ENCODE peak calls at places on chromosomes 11 and 22, in eight cellular contexts. S is fibroblast of lung, T is IMR-90, Y is esophagus squamous epithelium, E is PC-9, O is A673, J is mucosa of descending colon, W is DND-41. Q is an unnamed sample. For H3K36me3, the result is how much of the 10 kb centered on the place peaks cover.

GRCh38 chr11:35662061-35662648 is 420 bp upstream of the TRIM44 start:
- DNase-seq in S (no peak), J (no peak), W (no peak), O (no peak), E (peak), Y (no peak), T (no peak), Q (peak)

GRCh38 chr11:129960216-129961214 is 42.1 kb downstream of the PRDM10 start:
- DNase-seq in O (no peak), S (peak), E (no peak), Y (no peak), W (no peak), T (peak), J (no peak), Q (no peak)

GRCh38 chr11:46603704-46604308 is 10.0 kb upstream of the AMBRA1 start:
- DNase-seq in S (no peak), J (no peak), Y (no peak), O (no peak), T (no peak), W (no peak), E (no peak), Q (no peak)

GRCh38 chr11:45082744-45083543 is 63.5 kb upstream of the PRDM11 start:
- DNase-seq in W (no peak), Y (no peak), O (no peak), E (no peak), S (no peak), J (no peak), T (no peak), Q (no peak)

GRCh38 chr11:128894685-128895084 is 3.5 kb downstream of the KCNJ5 start:
- DNase-seq in S (no peak), Y (no peak), W (no peak), O (no peak), E (no peak), J (peak), T (no peak), Q (no peak)

GRCh38 chr22:36541831-36542391 is 12.9 kb upstream of the EIF3D start:
- DNase-seq in T (peak), Y (no peak), W (no peak), S (peak), O (no peak), E (peak), J (no peak), Q (peak)

GRCh38 chr11:5364214-5364613 is 12.9 kb downstream of the OR51B6 start:
- DNase-seq in T (peak), E (no peak), W (no peak), Y (no peak), J (no peak), S (peak), O (no peak), Q (no peak)

GRCh38 chr11:113481226-113481625 is 6.0 kb upstream of the DRD2 start:
- DNase-seq in J (no peak), E (no peak), S (no peak), W (no peak), Y (no peak), T (no peak), O (no peak), Q (no peak)

GRCh38 chr11:44829838-44830237 is 103.1 kb downstream of the TSPAN18 start:
- DNase-seq in O (no peak), S (no peak), Y (no peak), E (no peak), J (no peak), T (no peak), W (no peak), Q (no peak)

GRCh38 chr11:15761235-15761634 is 595.1 kb downstream of the SOX6 start:
- DNase-seq in W (no peak), E (no peak), J (peak), Y (no peak), S (no peak), T (no peak), O (no peak), Q (no peak)

GRCh38 chr11:85826096-85826855 is 15.3 kb upstream of the SYTL2 start:
- DNase-seq in O (peak), J (peak), T (peak), Y (no peak), S (peak), W (no peak), E (no peak), Q (no peak)

GRCh38 chr11:116366980-116367640 is 405.7 kb downstream of the BUD13 start:
- DNase-seq in J (no peak), W (no peak), E (no peak), O (no peak), S (peak), T (no peak), Y (no peak), Q (no peak)

GRCh38 chr11:128868851-128869671 is 2.0 kb upstream of the KCNJ1 start:
- DNase-seq in W (no peak), T (no peak), S (no peak), E (no peak), Y (no peak), O (no peak), J (no peak), Q (no peak)

GRCh38 chr22:45163417-45164216 is at the start of gene NUP50:
- DNase-seq in O (peak), J (peak), E (peak), T (peak), Y (peak), W (peak), S (peak), Q (peak)

GRCh38 chr11:59728913-59729312 is 15.3 kb upstream of the OR10V1 start:
- DNase-seq in S (no peak), J (no peak), Y (no peak), O (no peak), T (no peak), W (no peak), E (no peak), Q (no peak)

GRCh38 chr11:61090521-61090920 is 11.8 kb upstream of the CD5 start:
- DNase-seq in T (no peak), E (no peak), W (no peak), S (no peak), Y (no peak), J (no peak), O (no peak), Q (no peak)

GRCh38 chr11:111603633-111604130 is 1.4 kb downstream of the SIK2 start:
- DNase-seq in J (no peak), Y (no peak), W (no peak), O (no peak), S (no peak), E (no peak), T (no peak), Q (no peak)

GRCh38 chr11:71129624-71130023 is 122.8 kb downstream of the SHANK2 start:
- DNase-seq in S (peak), E (peak), J (no peak), W (no peak), T (no peak), Y (no peak), O (no peak), Q (no peak)

GRCh38 chr22:19115628-19116027 is 6.6 kb downstream of the DGCR2 start:
- DNase-seq in E (no peak), O (no peak), W (no peak), T (no peak), J (no peak), Y (no peak), S (no peak), Q (no peak)

GRCh38 chr11:12845739-12846358 is 163.3 kb upstream of the RASSF10 start:
- DNase-seq in J (peak), W (no peak), E (no peak), O (peak), T (peak), Y (no peak), S (peak), Q (no peak)

GRCh38 chr22:32649515-32650200 is 151.8 kb upstream of the TIMP3 start:
- DNase-seq in Y (no peak), S (peak), O (no peak), E (peak), W (no peak), T (peak), J (no peak), Q (no peak)

GRCh38 chr11:1407668-1408067 is 17.9 kb downstream of the BRSK2 start:
- DNase-seq in Y (no peak), E (no peak), W (no peak), J (no peak), T (no peak), S (no peak), O (no peak), Q (no peak)

DNA sequence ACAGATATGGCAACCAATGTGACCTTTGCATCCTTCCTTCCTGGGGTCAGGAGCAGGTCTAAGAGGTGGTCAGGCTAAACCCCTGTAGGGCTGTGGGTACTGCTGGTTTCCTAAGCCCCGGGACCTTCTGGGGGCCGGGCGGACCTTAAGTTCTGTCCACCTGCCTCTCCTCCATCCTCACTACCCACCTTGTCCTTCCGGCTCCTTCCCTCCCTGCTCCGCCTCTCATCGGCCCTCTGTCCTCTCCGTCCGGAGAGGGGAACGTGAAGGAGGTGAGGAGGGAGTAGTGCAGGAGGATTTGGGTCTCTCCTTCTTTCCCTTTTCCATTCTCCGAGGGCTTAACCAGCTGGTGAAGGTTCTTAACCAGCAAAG is 28.3 kb upstream of the PARVB start:
- DNase-seq in S (no peak), T (no peak), W (no peak), E (no peak), Y (no peak), O (no peak), J (no peak), Q (no peak)
- H3K4me3 ChIP-seq in S (no peak), T (no peak), W (no peak), E (no peak), Y (no peak), O (no peak), J (no peak), Q (peak)

DNA sequence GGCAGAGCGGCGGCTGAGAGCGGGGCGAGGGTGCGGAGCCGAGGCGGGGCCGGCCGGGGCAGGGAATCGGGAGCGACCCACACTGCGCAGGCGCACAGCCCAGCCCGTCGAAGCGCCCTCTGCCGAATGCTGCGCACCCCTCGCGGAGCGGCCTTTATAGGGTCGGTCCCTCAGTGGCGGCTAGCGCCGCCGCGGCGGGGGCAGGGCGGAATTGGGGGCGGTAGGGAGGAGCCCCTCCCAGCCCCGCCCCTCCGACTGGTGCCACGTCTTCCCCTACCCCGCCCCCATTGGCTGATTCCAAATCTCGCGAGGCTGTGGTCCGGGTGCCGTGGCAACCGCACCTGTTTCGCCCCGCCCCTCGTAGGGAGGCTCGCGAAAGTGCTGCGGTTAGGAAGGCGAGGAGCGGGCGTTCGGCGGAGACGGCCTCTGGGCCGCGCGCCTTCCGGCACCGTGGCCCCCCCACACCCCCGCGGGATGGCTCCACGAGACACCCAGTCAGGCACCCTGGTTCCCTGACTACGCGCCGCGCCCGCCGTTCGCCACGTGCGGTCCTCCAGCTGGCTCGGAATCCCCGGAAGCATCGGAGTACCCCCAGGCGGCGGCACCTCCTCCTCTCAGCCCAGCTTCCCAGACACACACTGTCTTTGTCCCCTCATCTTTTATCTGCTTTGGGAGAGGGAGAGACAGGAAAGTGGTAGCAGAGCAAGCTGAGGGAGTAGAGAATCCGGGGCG is at the start of gene EHD1:
- DNase-seq in Y (peak), S (peak), O (peak), T (peak), E (peak), W (peak), J (peak), Q (peak)
- TF ChIP-seq CTCF in Y (peak), S (peak), O (peak), T (peak), E (peak), W (peak), J (peak), Q (peak)

GRCh38 chr11:118900535-118901384 is 17.1 kb downstream of the CXCR5 start:
- DNase-seq in S (no peak), W (no peak), E (no peak), T (no peak), Y (no peak), J (no peak), O (no peak), Q (no peak)

GRCh38 chr11:118899296-118899688 is 15.6 kb downstream of the CXCR5 start:
- DNase-seq in T (no peak), S (no peak), J (no peak), W (no peak), E (no peak), O (no peak), Y (no peak), Q (no peak)

GRCh38 chr11:118898400-118899295 is 15.0 kb downstream of the CXCR5 start:
- DNase-seq in J (no peak), E (no peak), W (no peak), O (no peak), T (no peak), Y (no peak), S (no peak), Q (no peak)

GRCh38 chr11:118901494-118902335 is 18.0 kb downstream of the CXCR5 start:
- DNase-seq in O (no peak), W (no peak), J (no peak), S (no peak), E (no peak), T (no peak), Y (no peak), Q (peak)

GRCh38 chr11:118899706-118900360 is 16.1 kb downstream of the CXCR5 start:
- DNase-seq in O (no peak), Y (no peak), T (no peak), S (no peak), W (no peak), J (no peak), E (no peak), Q (no peak)
- H3K36me3 ChIP-seq in O (half or more), Y (half or more), T (half or more), S (under half), W (half or more), J (under half), E (half or more), Q (half or more)

GRCh38 chr11:31531293-31531692 is 21.7 kb downstream of the ELP4 start:
- DNase-seq in E (no peak), Y (no peak), O (no peak), T (no peak), S (no peak), W (no peak), J (no peak), Q (no peak)
- H3K4me3 ChIP-seq in E (no peak), Y (no peak), O (no peak), T (no peak), S (no peak), W (no peak), J (no peak), Q (no peak)

GRCh38 chr11:105611837-105612480 is 2.1 kb downstream of the GRIA4 start:
- DNase-seq in W (no peak), T (no peak), J (no peak), S (no peak), O (no peak), Y (no peak), E (no peak), Q (no peak)

GRCh38 chr11:105609832-105610781 is at the start of gene GRIA4:
- DNase-seq in O (peak), T (peak), E (no peak), S (peak), J (peak), Y (no peak), W (no peak), Q (no peak)

GRCh38 chr11:105610796-105611361 is 1.0 kb downstream of the GRIA4 start:
- DNase-seq in O (no peak), S (no peak), Y (no peak), E (no peak), J (no peak), T (no peak), W (no peak), Q (no peak)

GRCh38 chr11:105611414-105611813 is 1.5 kb downstream of the GRIA4 start:
- DNase-seq in T (no peak), O (no peak), Y (no peak), W (no peak), S (no peak), E (no peak), J (no peak), Q (no peak)

DNA sequence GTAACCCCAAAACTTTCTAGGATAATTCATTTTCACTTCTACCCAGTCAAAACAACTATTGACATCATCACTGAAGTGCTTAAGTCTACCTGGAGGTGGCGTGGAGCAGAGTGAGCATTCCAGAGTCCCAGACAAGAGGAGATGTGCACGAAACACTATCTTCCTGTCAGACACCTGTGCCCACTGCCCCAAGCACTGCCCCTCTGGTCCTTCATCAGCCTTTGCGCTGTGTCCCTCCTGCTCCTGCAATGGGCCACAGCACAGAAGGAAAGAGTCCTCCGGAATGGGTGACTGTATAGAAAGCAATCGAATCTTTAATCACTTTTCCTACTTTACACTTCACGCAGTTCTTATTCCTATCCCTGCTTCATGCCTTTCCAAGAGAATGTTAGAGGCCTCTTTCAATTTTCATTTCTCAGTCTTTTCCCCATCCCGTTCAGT is 512 bp upstream of the GRIA4 start:
- DNase-seq in S (no peak), W (peak), T (peak), Y (no peak), E (no peak), J (peak), O (peak), Q (no peak)
- TF ChIP-seq CTCF in S (no peak), W (peak), T (peak), Y (no peak), E (peak), J (no peak), O (peak), Q (no peak)